ENCODE peak calls at places on chromosomes 11 and 22, in eight cellular contexts. One of them, this sample, is unnamed.

GRCh38 chr11:133163463-133164419 is 368.6 kb downstream of the OPCML start:
- DNase-seq in activated naive CD4-positive, alpha-beta T cell treated with anti-CD3 and anti-CD28 coated beads for 36 hours: peak; percentile 5
- DNase-seq in NCI-H1694 treated with DMSO at 0.1 percent for 48 hours: peak; percentile 22
- DNase-seq in CD8-positive, alpha-beta T cell: no peak
- DNase-seq in stimulated activated naive CD8-positive, alpha-beta T cell treated with anti-CD3 and anti-CD28 coated beads, Interleukin-15, amount 100 ng/mL, for 72 hours: no peak
- DNase-seq in SK-MEL-5: peak; percentile 70
- DNase-seq in 8988T: no peak
- DNase-seq in ELR: peak; percentile 32
- DNase-seq in this sample: no peak

GRCh38 chr11:26720003-26720402 is 1.9 kb downstream of the SLC5A12 start:
- DNase-seq in activated naive CD4-positive, alpha-beta T cell treated with anti-CD3 and anti-CD28 coated beads for 36 hours: no peak
- DNase-seq in NCI-H1694 treated with DMSO at 0.1 percent for 48 hours: no peak
- DNase-seq in CD8-positive, alpha-beta T cell: no peak
- DNase-seq in stimulated activated naive CD8-positive, alpha-beta T cell treated with anti-CD3 and anti-CD28 coated beads, Interleukin-15, amount 100 ng/mL, for 72 hours: no peak
- DNase-seq in SK-MEL-5: no peak
- DNase-seq in 8988T: no peak
- DNase-seq in ELR: no peak
- DNase-seq in this sample: no peak

GRCh38 chr11:26483101-26483500 is 89.0 kb downstream of the MUC15 start:
- DNase-seq in activated naive CD4-positive, alpha-beta T cell treated with anti-CD3 and anti-CD28 coated beads for 36 hours: no peak
- DNase-seq in NCI-H1694 treated with DMSO at 0.1 percent for 48 hours: no peak
- DNase-seq in CD8-positive, alpha-beta T cell: no peak
- DNase-seq in stimulated activated naive CD8-positive, alpha-beta T cell treated with anti-CD3 and anti-CD28 coated beads, Interleukin-15, amount 100 ng/mL, for 72 hours: no peak
- DNase-seq in SK-MEL-5: no peak
- DNase-seq in 8988T: no peak
- DNase-seq in ELR: no peak
- DNase-seq in this sample: no peak

GRCh38 chr11:74842967-74843366 is 94.3 kb downstream of the RNF169 start:
- DNase-seq in activated naive CD4-positive, alpha-beta T cell treated with anti-CD3 and anti-CD28 coated beads for 36 hours: no peak
- DNase-seq in NCI-H1694 treated with DMSO at 0.1 percent for 48 hours: no peak
- DNase-seq in CD8-positive, alpha-beta T cell: no peak
- DNase-seq in stimulated activated naive CD8-positive, alpha-beta T cell treated with anti-CD3 and anti-CD28 coated beads, Interleukin-15, amount 100 ng/mL, for 72 hours: no peak
- DNase-seq in SK-MEL-5: no peak
- DNase-seq in 8988T: no peak
- DNase-seq in ELR: no peak
- DNase-seq in this sample: no peak

GRCh38 chr22:49323751-49324415 is 503.8 kb downstream of the BRD1 start:
- DNase-seq in activated naive CD4-positive, alpha-beta T cell treated with anti-CD3 and anti-CD28 coated beads for 36 hours: no peak
- DNase-seq in NCI-H1694 treated with DMSO at 0.1 percent for 48 hours: no peak
- DNase-seq in CD8-positive, alpha-beta T cell: no peak
- DNase-seq in stimulated activated naive CD8-positive, alpha-beta T cell treated with anti-CD3 and anti-CD28 coated beads, Interleukin-15, amount 100 ng/mL, for 72 hours: no peak
- DNase-seq in SK-MEL-5: no peak
- DNase-seq in 8988T: no peak
- DNase-seq in ELR: no peak
- DNase-seq in this sample: no peak

GRCh38 chr11:92224394-92225205 is at the start of gene FAT3:
- DNase-seq in activated naive CD4-positive, alpha-beta T cell treated with anti-CD3 and anti-CD28 coated beads for 36 hours: no peak
- DNase-seq in NCI-H1694 treated with DMSO at 0.1 percent for 48 hours: peak; percentile 9
- DNase-seq in CD8-positive, alpha-beta T cell: no peak
- DNase-seq in stimulated activated naive CD8-positive, alpha-beta T cell treated with anti-CD3 and anti-CD28 coated beads, Interleukin-15, amount 100 ng/mL, for 72 hours: no peak
- DNase-seq in SK-MEL-5: no peak
- DNase-seq in 8988T: peak; percentile 11
- DNase-seq in ELR: peak; percentile 1
- DNase-seq in this sample: peak; percentile 13

GRCh38 chr11:114563077-114563476 is 3.4 kb upstream of the NXPE1 start:
- DNase-seq in activated naive CD4-positive, alpha-beta T cell treated with anti-CD3 and anti-CD28 coated beads for 36 hours: no peak
- DNase-seq in NCI-H1694 treated with DMSO at 0.1 percent for 48 hours: no peak
- DNase-seq in CD8-positive, alpha-beta T cell: no peak
- DNase-seq in stimulated activated naive CD8-positive, alpha-beta T cell treated with anti-CD3 and anti-CD28 coated beads, Interleukin-15, amount 100 ng/mL, for 72 hours: no peak
- DNase-seq in SK-MEL-5: no peak
- DNase-seq in 8988T: no peak
- DNase-seq in ELR: peak; percentile 42
- DNase-seq in this sample: no peak

GRCh38 chr11:122406466-122406865 is 249.1 kb upstream of the UBASH3B start:
- DNase-seq in activated naive CD4-positive, alpha-beta T cell treated with anti-CD3 and anti-CD28 coated beads for 36 hours: no peak
- DNase-seq in NCI-H1694 treated with DMSO at 0.1 percent for 48 hours: no peak
- DNase-seq in CD8-positive, alpha-beta T cell: no peak
- DNase-seq in stimulated activated naive CD8-positive, alpha-beta T cell treated with anti-CD3 and anti-CD28 coated beads, Interleukin-15, amount 100 ng/mL, for 72 hours: no peak
- DNase-seq in SK-MEL-5: no peak
- DNase-seq in 8988T: no peak
- DNase-seq in ELR: no peak
- DNase-seq in this sample: no peak

GRCh38 chr11:15327786-15328231 is 213.1 kb downstream of the INSC start:
- DNase-seq in activated naive CD4-positive, alpha-beta T cell treated with anti-CD3 and anti-CD28 coated beads for 36 hours: peak; percentile 21
- DNase-seq in NCI-H1694 treated with DMSO at 0.1 percent for 48 hours: peak; percentile 15
- DNase-seq in CD8-positive, alpha-beta T cell: no peak
- DNase-seq in stimulated activated naive CD8-positive, alpha-beta T cell treated with anti-CD3 and anti-CD28 coated beads, Interleukin-15, amount 100 ng/mL, for 72 hours: no peak
- DNase-seq in SK-MEL-5: peak; percentile 89
- DNase-seq in 8988T: peak; percentile 14
- DNase-seq in ELR: peak; percentile 41
- DNase-seq in this sample: peak; percentile 35

GRCh38 chr11:125062196-125062930 is 742 bp upstream of the SLC37A2 start:
- DNase-seq in activated naive CD4-positive, alpha-beta T cell treated with anti-CD3 and anti-CD28 coated beads for 36 hours: no peak
- DNase-seq in NCI-H1694 treated with DMSO at 0.1 percent for 48 hours: no peak
- DNase-seq in CD8-positive, alpha-beta T cell: no peak
- DNase-seq in stimulated activated naive CD8-positive, alpha-beta T cell treated with anti-CD3 and anti-CD28 coated beads, Interleukin-15, amount 100 ng/mL, for 72 hours: no peak
- DNase-seq in SK-MEL-5: no peak
- DNase-seq in 8988T: peak; percentile 9
- DNase-seq in ELR: no peak
- DNase-seq in this sample: no peak

GRCh38 chr11:73596547-73596946 is 1.4 kb downstream of the FAM168A start:
- DNase-seq in activated naive CD4-positive, alpha-beta T cell treated with anti-CD3 and anti-CD28 coated beads for 36 hours: no peak
- DNase-seq in NCI-H1694 treated with DMSO at 0.1 percent for 48 hours: no peak
- DNase-seq in CD8-positive, alpha-beta T cell: no peak
- DNase-seq in stimulated activated naive CD8-positive, alpha-beta T cell treated with anti-CD3 and anti-CD28 coated beads, Interleukin-15, amount 100 ng/mL, for 72 hours: no peak
- DNase-seq in SK-MEL-5: no peak
- DNase-seq in 8988T: no peak
- DNase-seq in ELR: no peak
- DNase-seq in this sample: no peak

This sample was measured in activated CD4-positive, alpha-beta T cell treated with anti-CD3 and anti-CD28 coated beads for 36 hours.